ENCODE peak calls at places on chromosomes 6 and 20, in eight cellular contexts. H is sigmoid colon, T is body of pancreas, V is GM12878, L is gastrocnemius medialis, M is adrenal gland, Z is uterus, R is heart left ventricle. Q is an unnamed sample.

GRCh38 chr20:63624486-63624885 is 2.4 kb downstream of the GMEB2 start:
- DNase-seq in H (no peak), T (no peak), Z (no peak), L (no peak), M (no peak), V (no peak), R (no peak), Q (no peak)

GRCh38 chr6:139605350-139605749 is 230.9 kb upstream of the CITED2 start:
- DNase-seq in M (peak), V (no peak), H (no peak), L (peak), R (no peak), Z (peak), T (no peak), Q (no peak)

GRCh38 chr20:43667341-43668132 is 623 bp downstream of the MYBL2 start:
- DNase-seq in H (no peak), M (no peak), T (no peak), V (no peak), Z (no peak), L (no peak), R (no peak), Q (no peak)

GRCh38 chr6:17408081-17408480 is 14.7 kb downstream of the CAP2 start:
- DNase-seq in V (no peak), Z (no peak), H (no peak), R (no peak), T (no peak), M (no peak), L (no peak), Q (no peak)

GRCh38 chr20:14046534-14046933 is 51.2 kb downstream of the MACROD2 start:
- DNase-seq in R (no peak), H (no peak), L (no peak), M (no peak), Z (no peak), V (no peak), T (no peak), Q (no peak)

GRCh38 chr20:20795119-20795518 is 82.7 kb upstream of the RALGAPA2 start:
- DNase-seq in R (no peak), H (no peak), M (no peak), L (no peak), T (no peak), V (no peak), Z (no peak), Q (no peak)

GRCh38 chr20:15596220-15596875 is 976.9 kb downstream of the KIF16B start:
- DNase-seq in Z (no peak), R (no peak), H (no peak), L (no peak), M (no peak), V (no peak), T (no peak), Q (no peak)

GRCh38 chr6:25423358-25423757 is 144.2 kb downstream of the CARMIL1 start:
- DNase-seq in Z (peak), V (no peak), H (no peak), M (no peak), L (no peak), T (no peak), R (no peak), Q (no peak)

GRCh38 chr6:137975058-137975940 is 108.2 kb downstream of the TNFAIP3 start:
- DNase-seq in V (peak), Z (no peak), M (no peak), L (no peak), R (no peak), T (no peak), H (no peak), Q (no peak)

GRCh38 chr6:117089604-117090003 is 175.8 kb upstream of the VGLL2 start:
- DNase-seq in T (no peak), Z (no peak), M (no peak), L (no peak), R (no peak), H (no peak), V (no peak), Q (no peak)

GRCh38 chr6:30494275-30494990 is 5.1 kb downstream of the HLA-E start:
- DNase-seq in T (no peak), L (no peak), H (no peak), R (no peak), Z (no peak), M (no peak), V (no peak), Q (no peak)

GRCh38 chr6:10558575-10558974 is 37.4 kb downstream of the GCNT2 start:
- DNase-seq in V (no peak), L (no peak), T (no peak), R (peak), M (no peak), H (peak), Z (no peak), Q (no peak)

GRCh38 chr6:45964300-45964699 is 51.4 kb downstream of the CLIC5 start:
- DNase-seq in H (no peak), T (no peak), V (no peak), M (no peak), R (peak), L (no peak), Z (no peak), Q (no peak)

GRCh38 chr6:98839788-98840361 is 5.5 kb downstream of the POU3F2 start:
- DNase-seq in Z (no peak), R (no peak), V (no peak), M (no peak), H (no peak), L (no peak), T (no peak), Q (no peak)

GRCh38 chr6:113672691-113673149 is 184.4 kb upstream of the MARCKS start:
- DNase-seq in R (peak), Z (peak), V (no peak), M (no peak), T (peak), H (peak), L (peak), Q (no peak)

GRCh38 chr6:44190712-44191111 is 26.0 kb upstream of the MYMX start:
- DNase-seq in T (no peak), V (peak), M (no peak), L (no peak), Z (no peak), H (no peak), R (no peak), Q (no peak)

GRCh38 chr6:160949531-160949930 is 42.0 kb upstream of the MAP3K4 start:
- DNase-seq in T (no peak), V (no peak), L (no peak), M (no peak), H (no peak), R (no peak), Z (no peak), Q (no peak)

GRCh38 chr20:57282691-57283361 is 16.4 kb upstream of the BMP7 start:
- DNase-seq in M (no peak), R (no peak), V (no peak), T (no peak), Z (no peak), H (no peak), L (no peak), Q (no peak)
- TF ChIP-seq POLR2A in M (no peak), R (no peak), V (no peak), T (no peak), Z (no peak), H (no peak), L (no peak), Q (no peak)

GRCh38 chr6:32194825-32195651 is 2.6 kb upstream of the GPSM3 start:
- DNase-seq in T (no peak), R (peak), L (peak), V (no peak), M (peak), H (no peak), Z (no peak), Q (no peak)
- TF ChIP-seq POLR2A in T (no peak), R (peak), L (peak), V (no peak), M (peak), H (peak), Z (peak), Q (peak)

DNA sequence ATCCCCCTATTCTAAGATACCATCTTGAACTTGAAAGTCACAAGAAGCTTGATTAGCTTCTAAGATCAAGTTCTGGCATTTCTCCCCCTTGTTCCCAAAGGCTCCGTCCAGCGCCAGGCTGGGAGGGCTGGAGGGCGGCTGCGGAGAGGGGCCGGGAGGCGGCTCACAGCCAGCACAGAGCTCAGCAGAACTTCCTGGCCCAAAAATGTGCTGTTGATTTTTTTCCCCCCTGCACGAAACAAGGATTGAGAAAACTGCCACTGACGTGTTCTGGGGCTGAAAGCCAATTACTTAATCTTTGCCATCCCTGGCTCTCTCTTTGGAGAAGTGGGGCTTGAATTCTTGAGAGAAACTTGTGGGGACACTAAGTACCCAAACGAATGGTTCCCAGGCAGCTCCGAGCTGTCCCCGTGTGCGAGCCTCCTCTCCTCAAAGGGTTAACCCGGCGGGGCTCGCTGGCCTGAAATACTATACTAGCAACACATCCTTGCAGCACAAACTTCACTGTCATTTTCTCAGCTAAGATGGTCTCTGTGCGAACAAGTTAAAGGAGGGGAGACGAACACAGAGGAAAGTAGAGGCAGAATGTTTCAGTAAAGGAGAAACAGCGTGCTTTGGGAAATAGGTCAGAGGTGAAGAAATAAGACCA is 454 bp downstream of the TRAF3IP2 start:
- DNase-seq in H (peak), T (peak), M (peak), L (peak), V (no peak), Z (peak), R (peak), Q (no peak)
- TF ChIP-seq POLR2A in H (no peak), T (no peak), M (peak), L (peak), V (no peak), Z (peak), R (no peak), Q (peak)

DNA sequence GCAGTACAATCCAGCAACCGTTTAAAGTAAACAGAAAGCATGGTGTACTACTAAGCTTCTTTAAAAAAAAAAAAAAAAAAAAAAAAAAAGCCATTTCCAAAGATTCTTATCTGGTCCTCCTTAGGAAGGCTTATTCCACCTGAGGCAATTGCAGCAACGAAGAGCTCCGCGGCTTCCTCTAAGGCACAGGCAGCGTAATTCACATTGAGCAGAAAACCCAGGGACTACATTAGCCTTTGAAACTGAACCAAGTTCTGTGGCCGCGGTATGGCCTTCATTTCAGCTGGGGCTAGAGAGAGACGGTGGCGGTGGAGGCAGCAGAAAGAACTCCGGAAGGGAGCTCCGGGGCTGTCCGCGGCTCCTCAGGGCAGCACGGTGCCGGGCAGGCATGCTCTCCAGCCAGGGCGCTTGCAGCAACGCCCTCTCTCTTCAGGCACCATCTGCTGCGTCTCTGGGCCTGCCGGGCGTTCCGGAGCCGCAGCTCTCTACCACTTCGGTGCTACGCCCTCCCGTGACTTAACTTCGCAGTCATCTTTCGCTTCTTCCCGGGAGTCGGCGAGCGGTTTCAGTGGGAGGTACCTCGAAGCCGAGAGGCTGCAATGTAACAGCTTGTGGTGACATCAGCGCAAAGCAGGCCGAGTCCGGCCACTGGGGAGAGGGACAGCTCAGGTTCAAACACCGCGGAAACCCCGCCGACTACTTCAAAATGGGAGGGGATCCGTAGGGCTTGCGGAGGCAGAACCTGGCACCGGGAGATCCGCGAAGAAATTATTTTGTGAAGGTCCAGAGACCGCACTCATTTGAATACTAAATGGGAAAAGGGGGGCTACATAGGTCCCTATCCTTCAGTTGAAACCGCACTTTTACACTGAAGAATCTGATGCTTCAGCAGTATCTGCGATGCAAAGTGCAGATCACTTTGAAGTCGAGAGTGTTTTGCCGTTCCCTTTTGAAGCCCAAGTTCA is 100.0 kb downstream of the DST start:
- DNase-seq in H (peak), M (peak), Z (peak), L (peak), T (peak), R (peak), V (peak), Q (peak)
- TF ChIP-seq POLR2A in H (peak), M (peak), Z (peak), L (peak), T (peak), R (peak), V (peak), Q (peak)

DNA sequence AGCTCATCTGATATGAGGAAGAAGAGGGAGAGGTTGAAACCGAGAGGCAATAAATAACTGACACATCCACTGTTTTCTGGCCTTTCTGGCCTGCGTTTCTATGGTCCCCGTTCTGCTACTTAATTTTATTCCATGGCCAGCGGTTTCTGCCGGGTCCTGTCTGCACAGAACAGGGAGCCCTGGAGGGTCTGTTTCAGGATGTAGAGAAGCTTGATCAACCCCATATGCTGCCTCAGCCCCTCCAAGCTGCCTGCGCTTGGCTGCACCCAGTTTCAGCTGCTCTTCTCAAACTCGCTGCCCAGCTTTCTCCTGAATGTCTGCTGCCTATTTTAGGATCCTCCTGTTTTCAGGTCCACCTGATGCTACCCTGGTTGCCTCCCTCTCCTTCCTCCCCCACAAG is 18.5 kb upstream of the PACSIN1 start:
- DNase-seq in V (no peak), Z (no peak), M (no peak), R (no peak), H (no peak), T (no peak), L (no peak), Q (no peak)
- TF ChIP-seq POLR2A in V (no peak), Z (no peak), M (no peak), R (no peak), H (no peak), T (no peak), L (no peak), Q (no peak)

DNA sequence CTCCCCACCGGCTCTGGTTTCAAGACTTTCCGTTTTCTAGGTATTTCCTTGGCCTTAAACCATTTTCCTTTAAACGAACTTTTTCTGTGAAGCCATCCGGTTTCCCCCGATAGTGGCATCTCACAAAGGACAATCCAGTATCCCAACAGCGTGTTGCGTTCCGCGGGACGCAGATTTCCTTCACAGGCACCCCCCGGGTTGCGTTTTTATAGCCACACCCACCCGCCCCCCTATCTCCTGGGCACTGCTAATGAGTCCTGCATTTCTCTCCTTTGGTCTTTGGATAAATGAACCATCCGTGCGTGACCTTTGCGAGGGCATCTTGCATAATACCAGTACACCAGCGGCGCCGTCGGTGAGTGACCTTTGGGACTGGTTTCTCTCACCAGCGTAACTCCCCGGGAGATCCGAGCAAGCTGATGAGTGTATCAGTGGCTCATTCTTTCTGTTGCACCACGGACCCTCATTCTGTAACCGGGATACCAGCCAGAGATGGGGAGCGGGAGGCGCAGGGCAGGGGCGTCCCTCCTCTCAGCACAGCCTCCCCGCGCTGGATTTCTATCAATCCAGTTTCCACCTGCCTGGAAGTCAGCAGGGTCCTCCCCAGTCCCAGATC is 581 bp upstream of the NQO2 start:
- DNase-seq in R (no peak), M (peak), L (no peak), T (no peak), H (no peak), Z (no peak), V (no peak), Q (peak)
- TF ChIP-seq POLR2A in R (no peak), M (peak), L (no peak), T (no peak), H (no peak), Z (no peak), V (no peak), Q (no peak)

GRCh38 chr20:22430746-22431168 is 153.6 kb downstream of the FOXA2 start:
- DNase-seq in H (no peak), L (no peak), R (no peak), T (no peak), V (no peak), Z (no peak), M (no peak), Q (no peak)
- TF ChIP-seq POLR2A in H (no peak), L (no peak), R (no peak), T (no peak), V (no peak), Z (no peak), M (no peak), Q (no peak)

GRCh38 chr6:34696739-34697543 is at the start of gene ILRUN:
- DNase-seq in R (peak), Z (peak), V (peak), H (peak), T (peak), M (peak), L (peak), Q (peak)
- TF ChIP-seq POLR2A in R (peak), Z (peak), V (peak), H (peak), T (peak), M (peak), L (peak), Q (peak)

GRCh38 chr6:43093361-43094289 is 17.5 kb downstream of the PTK7 start:
- DNase-seq in T (no peak), R (peak), Z (peak), V (no peak), M (peak), L (peak), H (peak), Q (peak)
- TF ChIP-seq POLR2A in T (no peak), R (peak), Z (peak), V (no peak), M (peak), L (peak), H (no peak), Q (no peak)

Q was measured in H54.